ENCODE peak calls at places on chromosomes 11 and 22, in seven cellular contexts. E is neuronal stem cell, A is H1, K is IMR-90, Z is H9, S is mesendoderm, V is trophoblast cell. M is an unnamed sample.

GRCh38 chr11:116696381-116696941 is 76.3 kb downstream of the BUD13 start:
- DNase-seq in E (no peak), A (peak; percentile 57), K (no peak), Z (peak; percentile 94), S (peak; percentile 73), V (peak; percentile 38), M (no peak)

GRCh38 chr22:33756508-33756949 is 163.7 kb downstream of the LARGE1 start:
- DNase-seq in E (no peak), A (no peak), K (no peak), Z (peak; percentile 68), S (peak; percentile 77), V (no peak), M (no peak)

GRCh38 chr11:58788355-58789023 is 56.0 kb downstream of the GLYATL2 start:
- DNase-seq in E (peak; percentile 31), A (peak; percentile 46), K (peak; percentile 61), Z (peak; percentile 45), S (peak; percentile 64), V (peak; percentile 88), M (peak; percentile 47)

GRCh38 chr22:21074092-21074715 is 28.5 kb downstream of the LRRC74B start:
- DNase-seq in E (no peak), A (no peak), K (peak; percentile 83), Z (no peak), S (no peak), V (peak; percentile 84), M (peak; percentile 62)

GRCh38 chr11:68505596-68505995 is 45.0 kb downstream of the PPP6R3 start:
- DNase-seq in E (no peak), A (no peak), K (peak; percentile 42), Z (no peak), S (no peak), V (no peak), M (no peak)

GRCh38 chr22:43078522-43078921 is 10.7 kb downstream of the TTLL1 start:
- DNase-seq in E (no peak), A (no peak), K (no peak), Z (no peak), S (no peak), V (no peak), M (no peak)

GRCh38 chr11:93169950-93170561 is 27.7 kb downstream of the SLC36A4 start:
- DNase-seq in E (no peak), A (no peak), K (peak; percentile 62), Z (no peak), S (peak; percentile 55), V (peak; percentile 52), M (peak; percentile 39)

GRCh38 chr22:42651134-42651533 is 1.9 kb upstream of the CYB5R3 start:
- DNase-seq in E (no peak), A (no peak), K (peak; percentile 69), Z (no peak), S (no peak), V (no peak), M (peak; percentile 46)

GRCh38 chr11:78424334-78425270 is 7.0 kb upstream of the GAB2 start:
- DNase-seq in E (no peak), A (no peak), K (peak; percentile 73), Z (no peak), S (no peak), V (peak; percentile 55), M (peak; percentile 69)

GRCh38 chr22:46586531-46587011 is 33.6 kb upstream of the GRAMD4 start:
- DNase-seq in E (no peak), A (no peak), K (no peak), Z (peak; percentile 23), S (no peak), V (no peak), M (no peak)

GRCh38 chr11:68751331-68751856 is at the start of gene TESMIN:
- DNase-seq in E (peak; percentile 84), A (peak; percentile 99), K (peak; percentile 46), Z (peak; percentile 96), S (peak; percentile 95), V (peak; percentile 85), M (peak; percentile 74)

GRCh38 chr22:21754523-21755128 is 19.0 kb upstream of the YPEL1 start:
- DNase-seq in E (no peak), A (no peak), K (peak; percentile 12), Z (no peak), S (peak; percentile 44), V (no peak), M (no peak)

GRCh38 chr22:28025333-28025732 is 106.3 kb upstream of the PITPNB start:
- DNase-seq in E (no peak), A (no peak), K (no peak), Z (no peak), S (no peak), V (no peak), M (no peak)

GRCh38 chr11:14384338-14384737 is 25.4 kb upstream of the RRAS2 start:
- DNase-seq in E (no peak), A (no peak), K (peak; percentile 81), Z (no peak), S (no peak), V (no peak), M (peak; percentile 44)

GRCh38 chr22:23179381-23180294 is 671 bp upstream of the BCR start:
- DNase-seq in E (no peak), A (no peak), K (no peak), Z (no peak), S (peak; percentile 26), V (peak; percentile 49), M (no peak)

GRCh38 chr11:116282481-116282880 is 490.3 kb downstream of the BUD13 start:
- DNase-seq in E (no peak), A (no peak), K (no peak), Z (no peak), S (no peak), V (no peak), M (no peak)

GRCh38 chr11:71192629-71193028 is 59.7 kb downstream of the SHANK2 start:
- DNase-seq in E (no peak), A (no peak), K (no peak), Z (no peak), S (peak; percentile 59), V (no peak), M (no peak)

GRCh38 chr11:69001301-69002081 is 11.6 kb downstream of the MRGPRF start:
- DNase-seq in E (no peak), A (no peak), K (no peak), Z (peak; percentile 20), S (no peak), V (no peak), M (no peak)

GRCh38 chr11:121129362-121130340 is 28.6 kb downstream of the TECTA start:
- DNase-seq in E (no peak), A (no peak), K (no peak), Z (no peak), S (peak; percentile 11), V (peak; percentile 73), M (no peak)

GRCh38 chr11:1858576-1858975 is 5.7 kb downstream of the LSP1 start:
- DNase-seq in E (no peak), A (no peak), K (no peak), Z (no peak), S (no peak), V (no peak), M (no peak)

GRCh38 chr22:41636467-41636866 is 15.4 kb downstream of the XRCC6 start:
- DNase-seq in E (no peak), A (no peak), K (peak; percentile 30), Z (no peak), S (no peak), V (no peak), M (no peak)

GRCh38 chr11:61851900-61852295 is 23.8 kb downstream of the FADS2 start:
- DNase-seq in E (no peak), A (no peak), K (no peak), Z (no peak), S (no peak), V (no peak), M (no peak)

GRCh38 chr22:26714971-26715370 is 57.6 kb downstream of the MIAT start:
- DNase-seq in E (no peak), A (no peak), K (no peak), Z (no peak), S (no peak), V (no peak), M (no peak)

DNA sequence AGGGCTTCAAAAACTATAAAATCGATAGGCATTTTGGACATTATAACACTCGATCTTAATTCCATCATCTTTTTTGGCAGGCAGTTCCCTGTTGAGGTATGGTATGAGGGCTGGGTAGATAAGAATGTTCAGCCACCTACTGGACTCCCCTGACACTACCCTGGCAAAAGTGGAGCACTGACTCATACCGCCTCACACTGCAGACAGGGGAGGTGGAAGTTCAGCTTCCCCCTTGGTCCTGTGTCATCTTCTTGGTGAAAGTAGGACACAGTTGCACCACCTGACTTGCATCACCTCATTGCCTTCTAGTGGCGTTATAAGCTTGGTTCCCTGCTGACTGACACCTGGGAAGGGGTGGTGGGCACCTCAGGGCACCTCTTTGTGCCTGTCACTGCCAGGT is 30.4 kb downstream of the PAAF1 start:
- DNase-seq in E (no peak), A (no peak), K (peak; percentile 55), Z (no peak), S (peak; percentile 64), V (peak; percentile 66), M (peak; percentile 20)
- H3K4ac ChIP-seq in E (peak overlapping the region; percentile 7), A (no peak overlapping the region), K (no peak overlapping the region), Z (no peak overlapping the region), S (no peak overlapping the region), V (no peak overlapping the region), M (no peak overlapping the region)

GRCh38 chr11:108873305-108873704 is 208.4 kb downstream of the DDX10 start:
- DNase-seq in E (no peak), A (no peak), K (peak; percentile 17), Z (no peak), S (no peak), V (no peak), M (no peak)
- H3K27ac ChIP-seq in E (no peak overlapping the region), A (no peak overlapping the region), K (no peak overlapping the region), Z (no peak overlapping the region), S (no peak overlapping the region), V (no peak overlapping the region), M (peak overlapping the region; percentile 87)

DNA sequence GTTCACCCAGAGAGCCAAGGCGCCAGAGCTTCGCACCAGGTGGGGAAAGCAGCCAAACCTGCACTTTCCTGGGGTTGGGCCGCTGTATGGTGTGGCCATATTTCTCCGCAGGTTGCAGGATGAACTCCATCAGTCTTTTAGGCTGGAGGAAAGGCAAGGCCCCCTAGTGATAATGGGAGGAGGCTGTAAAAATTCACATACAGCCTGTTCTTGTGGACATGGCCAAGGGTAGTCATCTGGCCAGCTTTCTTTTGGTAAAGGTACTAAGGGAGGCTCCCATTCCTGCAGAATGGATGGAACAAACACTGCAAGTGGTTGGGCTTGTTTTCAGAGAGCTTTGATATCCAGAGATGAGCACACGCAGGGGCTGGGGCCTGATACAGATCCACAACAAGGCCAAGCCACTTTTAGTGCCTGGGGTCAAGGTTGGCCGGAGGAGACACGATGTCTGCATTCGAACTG is 29.6 kb downstream of the C22orf31 start:
- DNase-seq in E (no peak), A (no peak), K (no peak), Z (no peak), S (peak; percentile 75), V (no peak), M (no peak)
- H3K4ac ChIP-seq in E (no peak overlapping the region), A (peak overlapping the region; percentile 17), K (peak overlapping the region; percentile 90), Z (no peak overlapping the region), S (peak overlapping the region; percentile 89), V (peak overlapping the region; percentile 82), M (peak overlapping the region; percentile 82)

DNA sequence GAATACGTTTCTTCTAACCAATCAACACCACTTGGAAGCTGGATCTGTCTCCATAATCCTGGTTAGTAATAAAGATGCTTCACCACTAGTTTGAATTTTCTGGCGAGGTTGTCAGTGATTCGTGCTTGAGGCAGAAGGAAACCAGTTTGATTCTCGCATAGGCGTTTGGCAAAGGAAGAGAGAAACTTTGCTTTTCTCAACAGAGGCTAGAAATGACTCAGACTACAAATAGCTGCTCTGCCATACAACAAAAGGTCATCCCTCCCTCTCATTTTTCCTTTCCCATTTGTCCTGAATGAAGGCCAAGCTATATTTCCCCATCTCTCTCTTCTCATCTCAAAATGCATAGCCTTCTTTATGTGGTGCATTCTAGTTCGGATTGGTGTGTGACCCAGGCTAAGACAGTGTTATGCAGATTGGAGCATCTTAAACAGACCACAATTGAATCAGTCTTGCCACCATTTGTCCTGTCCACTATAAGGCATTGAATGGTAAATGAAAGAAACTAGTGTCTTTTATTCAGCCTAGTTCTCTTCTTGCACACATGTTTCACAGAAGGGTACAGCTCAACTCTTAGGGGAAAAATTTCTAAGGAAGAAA is 741.5 kb downstream of the NTM start:
- DNase-seq in E (no peak), A (no peak), K (peak; percentile 92), Z (no peak), S (peak; percentile 32), V (no peak), M (peak; percentile 70)
- H3K27ac ChIP-seq in E (no peak overlapping the region), A (no peak overlapping the region), K (peak overlapping the region; percentile 82), Z (no peak overlapping the region), S (no peak overlapping the region), V (no peak overlapping the region), M (peak overlapping the region; percentile 81)